ENCODE peak calls at places on chromosomes 5 and 9, in eight cellular contexts. Z is A549; T is ascending aorta; J is IMR-90; W is kidney; A is left lung; X is CD8-positive, alpha-beta T cell; G is adrenal gland. F is an unnamed sample.

GRCh38 chr5:148542812-148543211 is 111.5 kb downstream of the HTR4 start:
- DNase-seq in X (no peak), W (no peak), Z (no peak), J (peak; percentile 4), G (no peak), T (no peak), A (no peak), F (no peak)

GRCh38 chr9:15724006-15724405 is 171.2 kb downstream of the CCDC171 start:
- DNase-seq in X (no peak), T (no peak), Z (no peak), G (no peak), W (no peak), J (peak; percentile 65), A (no peak), F (no peak)

GRCh38 chr5:13359326-13359725 is 585.2 kb downstream of the DNAH5 start:
- DNase-seq in T (no peak), A (no peak), X (no peak), W (no peak), Z (no peak), J (peak; percentile 45), G (no peak), F (no peak)

GRCh38 chr5:134582281-134582680 is 50.3 kb downstream of the SAR1B start:
- DNase-seq in X (no peak), Z (no peak), A (no peak), W (no peak), G (no peak), J (no peak), T (no peak), F (no peak)

GRCh38 chr5:136001531-136001930 is 27.3 kb upstream of the TGFBI start:
- DNase-seq in G (no peak), J (peak; percentile 35), W (no peak), T (no peak), Z (no peak), X (no peak), A (no peak), F (no peak)

GRCh38 chr5:186091-187041 is 4.9 kb upstream of the LRRC14B start:
- DNase-seq in A (peak; percentile 77), G (no peak), J (no peak), W (peak; percentile 72), Z (no peak), T (no peak), X (no peak), F (no peak)

GRCh38 chr9:123356851-123357747 is 1.1 kb downstream of the CRB2 start:
- DNase-seq in G (no peak), Z (no peak), T (no peak), W (no peak), X (no peak), A (no peak), J (no peak), F (no peak)

GRCh38 chr5:86546582-86546981 is 71.2 kb upstream of the COX7C start:
- DNase-seq in T (no peak), W (no peak), Z (peak; percentile 32), G (no peak), A (no peak), J (no peak), X (no peak), F (no peak)

GRCh38 chr9:20561542-20561941 is 60.8 kb downstream of the MLLT3 start:
- DNase-seq in G (no peak), X (no peak), J (no peak), T (no peak), W (no peak), Z (no peak), A (no peak), F (no peak)

GRCh38 chr9:35816708-35817107 is 1.9 kb upstream of the HINT2 start:
- DNase-seq in T (no peak), J (no peak), X (no peak), A (no peak), W (no peak), G (no peak), Z (peak; percentile 32), F (no peak)

GRCh38 chr9:2613730-2614271 is 7.8 kb upstream of the VLDLR start:
- DNase-seq in J (no peak), Z (no peak), G (no peak), A (no peak), X (no peak), T (no peak), W (no peak), F (no peak)

GRCh38 chr9:70510157-70510770 is 95.8 kb upstream of the KLF9 start:
- DNase-seq in X (peak; percentile 13), Z (peak; percentile 46), A (no peak), T (no peak), W (no peak), G (peak; percentile 36), J (no peak), F (peak; percentile 40)

GRCh38 chr9:5499889-5500398 is 10.4 kb upstream of the PDCD1LG2 start:
- DNase-seq in J (peak; percentile 68), G (peak; percentile 45), X (no peak), Z (no peak), W (no peak), A (no peak), T (no peak), F (no peak)

GRCh38 chr5:115132465-115132864 is 37.2 kb downstream of the TRIM36 start:
- DNase-seq in G (no peak), J (no peak), A (no peak), W (no peak), X (no peak), Z (no peak), T (no peak), F (no peak)

GRCh38 chr5:96489518-96489917 is 56.5 kb upstream of the PCSK1 start:
- DNase-seq in Z (no peak), G (no peak), W (no peak), A (no peak), J (no peak), X (no peak), T (no peak), F (no peak)

DNA sequence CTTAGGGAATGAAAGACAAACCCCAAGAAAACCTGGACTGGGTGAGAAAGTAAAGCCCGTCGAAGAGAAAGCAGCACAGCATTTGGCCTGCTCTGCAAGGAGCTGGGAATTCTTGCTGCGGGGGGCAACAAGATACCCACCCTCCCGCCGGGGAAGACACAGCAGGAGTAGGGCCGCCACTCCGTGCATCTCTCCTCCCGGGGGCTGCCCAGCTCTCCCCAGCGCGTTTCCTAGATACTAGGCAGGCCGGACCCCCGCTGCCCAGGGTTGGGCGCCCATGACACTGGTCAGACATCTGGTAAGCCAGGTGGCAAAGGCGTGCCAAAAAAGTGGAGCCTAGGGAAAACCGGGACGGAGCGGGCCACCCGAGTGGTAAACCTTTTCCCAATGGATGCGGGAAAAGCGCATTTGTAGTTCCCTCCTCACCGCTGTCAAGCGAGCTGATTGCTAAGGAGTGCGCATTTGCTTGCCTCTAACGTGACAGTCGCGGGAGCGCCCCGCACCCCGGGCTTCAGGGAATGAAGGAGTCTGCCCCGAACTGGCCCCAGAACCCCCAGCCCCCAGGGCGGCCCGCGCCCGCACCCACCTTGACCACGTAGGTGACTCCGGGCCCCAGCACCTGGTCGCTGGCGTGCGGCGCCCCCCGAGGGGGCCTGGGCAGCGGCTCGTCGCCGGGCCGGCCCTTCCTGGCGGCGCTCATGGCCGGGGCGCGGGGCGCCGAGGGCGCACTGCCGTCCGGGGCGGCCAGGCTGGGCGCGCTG is 1.0 kb downstream of the SHC3 start:
- DNase-seq in W (peak; percentile 75), X (no peak), J (no peak), T (no peak), Z (no peak), G (peak; percentile 56), A (peak; percentile 81), F (peak; percentile 42)
- H3K4me3 ChIP-seq in W (peak overlapping the region; percentile 53), X (no peak overlapping the region), J (peak overlapping the region; percentile 87), T (peak overlapping the region; percentile 43), Z (peak overlapping the region; percentile 47), G (peak overlapping the region; percentile 71), A (peak overlapping the region; percentile 49), F (no peak overlapping the region)

DNA sequence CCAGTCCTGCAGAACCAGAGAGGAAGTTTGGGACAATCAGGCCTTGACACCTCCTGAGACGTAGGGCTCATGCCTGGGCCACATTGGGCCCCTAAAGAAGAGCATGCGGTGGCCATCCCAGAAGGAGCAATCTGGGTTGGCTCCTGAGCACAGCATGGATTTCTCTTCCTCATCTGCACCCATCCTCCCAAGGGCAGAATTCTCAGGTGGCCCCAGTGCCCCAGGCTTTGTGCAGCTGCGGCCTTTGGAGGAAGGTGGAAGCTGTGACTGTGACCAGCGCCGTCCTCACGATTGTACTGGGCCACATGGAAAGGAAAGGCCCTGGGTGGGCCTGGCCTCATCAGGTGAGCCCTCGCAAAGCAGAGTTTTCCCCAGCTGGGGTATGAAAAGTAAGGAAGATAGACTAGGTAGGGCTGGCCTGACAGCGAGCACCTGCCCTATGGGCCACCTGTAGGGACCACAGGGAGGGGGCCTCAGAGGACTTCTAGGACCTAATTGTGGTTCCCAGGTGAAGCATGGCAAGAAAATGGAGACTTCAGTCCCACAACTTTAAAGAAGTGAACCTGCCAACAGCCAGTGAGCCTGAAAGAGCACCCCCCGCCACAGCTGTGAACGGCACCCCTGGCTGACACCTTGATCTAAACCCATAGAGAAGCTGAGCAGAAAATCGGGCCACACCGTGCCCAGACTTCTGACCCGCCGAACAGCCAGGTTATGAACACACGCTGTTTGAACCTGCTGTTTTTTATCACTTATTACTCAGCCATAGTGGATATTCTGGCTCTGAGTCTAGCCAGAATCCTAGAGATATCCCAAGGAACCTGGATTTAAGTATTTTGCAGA is 164.1 kb downstream of the IRX2 start:
- DNase-seq in X (no peak), J (no peak), A (peak; percentile 44), W (peak; percentile 45), T (no peak), Z (no peak), G (no peak), F (no peak)
- H3K4me1 ChIP-seq in X (no peaks in the 10 kb centered on the region), J (no peaks in the 10 kb centered on the region), A (no peaks in the 10 kb centered on the region), W (no peaks in the 10 kb centered on the region), T (no peaks in the 10 kb centered on the region), Z (no peaks in the 10 kb centered on the region), G (no peaks in the 10 kb centered on the region), F (no peaks in the 10 kb centered on the region)

DNA sequence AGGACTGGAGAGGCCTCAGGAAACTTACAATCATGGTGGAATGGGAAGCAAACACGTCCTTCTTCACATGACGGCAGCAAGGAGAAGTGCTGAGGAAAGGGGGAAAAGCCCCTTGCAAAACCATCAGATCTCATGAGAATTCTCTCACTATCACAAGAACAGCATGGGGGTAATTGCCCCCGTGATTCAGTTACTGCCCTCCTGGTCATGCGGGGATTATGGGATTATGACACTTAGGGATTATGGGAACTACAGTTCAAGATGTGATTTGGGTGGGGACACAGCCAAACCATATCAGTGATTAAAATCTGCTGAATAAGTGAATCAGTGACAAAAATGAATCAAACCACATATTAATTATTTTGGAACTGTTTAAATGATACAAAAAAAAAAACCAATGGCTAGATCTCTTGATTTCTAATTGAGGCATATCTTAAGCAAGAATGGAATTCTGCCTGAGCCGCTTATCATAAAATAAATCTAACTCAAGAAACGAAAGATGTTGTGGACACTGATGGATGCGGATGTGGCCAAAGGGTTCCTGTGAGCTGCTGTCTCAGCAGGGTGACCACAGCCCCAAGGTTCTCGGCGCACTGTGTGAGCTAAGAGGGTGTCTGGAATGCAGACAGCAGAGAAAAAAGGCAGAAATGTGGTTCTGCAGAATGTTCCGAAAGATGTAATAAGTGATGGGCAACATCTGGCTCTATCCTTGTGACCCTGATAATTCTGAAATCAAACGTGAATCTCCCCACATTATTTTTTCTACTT is 107.2 kb upstream of the ICE1 start:
- DNase-seq in Z (no peak), T (no peak), G (no peak), J (no peak), A (no peak), W (no peak), X (no peak), F (no peak)
- TF ChIP-seq CTCF in Z (no peak), T (no peak), G (no peak), J (no peak), A (no peak), W (no peak), X (no peak), F (no peak)

DNA sequence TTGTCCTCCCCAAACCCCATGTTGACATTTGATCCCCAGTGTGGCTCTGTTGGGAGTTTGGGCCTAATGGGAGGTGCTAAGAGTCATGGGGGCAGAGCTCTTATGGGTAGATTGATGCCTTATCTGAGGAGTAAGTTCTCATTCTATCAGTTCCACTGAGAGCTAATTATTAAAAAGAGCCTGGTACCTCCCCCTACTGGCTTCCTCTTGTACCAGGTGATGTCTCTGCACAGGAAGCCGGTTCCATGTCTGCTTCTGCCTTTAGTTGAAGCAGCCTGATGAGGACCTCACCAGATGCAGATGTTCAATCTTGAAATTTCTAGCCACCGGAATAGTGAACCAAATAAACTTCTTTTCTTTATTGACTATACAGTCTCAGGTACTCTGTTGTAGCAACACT is 10.8 kb downstream of the GABRB2 start:
- DNase-seq in W (no peak), T (no peak), Z (no peak), A (no peak), J (no peak), X (no peak), G (no peak), F (no peak)
- H3K4me3 ChIP-seq in W (no peak overlapping the region), T (no peak overlapping the region), Z (no peak overlapping the region), A (no peak overlapping the region), J (no peak overlapping the region), X (no peak overlapping the region), G (no peak overlapping the region), F (no peak overlapping the region)

F was measured in pancreas.